ENCODE peak calls at places on chromosomes 1 and 21, in ten cellular contexts. T is left ventricle myocardium inferior, E is heart right ventricle, Y is heart left ventricle, D is pancreas, R is breast epithelium, J is mucosa of descending colon, N is lower lobe of right lung, S is esophagus muscularis mucosa, Z is tibial artery. Q is an unnamed sample. For H3K36me3 and H3K4me1, the result is how much of the 10 kb centered on the place peaks cover.

GRCh38 chr1:193176788-193177187 is 9.6 kb downstream of the B3GALT2 start:
- DNase-seq in T (no peak), E (no peak), Y (no peak), D (no peak), R (no peak), J (no peak), N (no peak), S (no peak), Z (no peak), Q (no peak)

GRCh38 chr1:225406976-225407725 is 20.7 kb downstream of the LBR start:
- DNase-seq in T (no peak), E (no peak), Y (no peak), D (no peak), R (no peak), J (no peak), N (no peak), S (no peak), Z (no peak), Q (no peak)

GRCh38 chr1:223031690-223032601 is 111.1 kb downstream of the TLR5 start:
- DNase-seq in T (peak), E (peak), Y (peak), D (no peak), R (no peak), J (no peak), N (no peak), S (no peak), Z (peak), Q (no peak)

GRCh38 chr1:112939810-112940209 is 16.2 kb downstream of the SLC16A1 start:
- DNase-seq in T (no peak), E (no peak), Y (no peak), D (no peak), R (no peak), J (no peak), N (no peak), S (no peak), Z (no peak), Q (no peak)

GRCh38 chr1:101002551-101002950 is 23.0 kb downstream of the DPH5 start:
- DNase-seq in T (no peak), E (no peak), Y (no peak), D (no peak), R (no peak), J (no peak), N (no peak), S (no peak), Z (no peak), Q (no peak)

GRCh38 chr1:1020000-1020404 is at the start of gene AGRN:
- DNase-seq in T (no peak), E (peak), Y (peak), D (no peak), R (no peak), J (peak), N (no peak), S (no peak), Z (no peak), Q (no peak)

GRCh38 chr1:32336963-32337675 is 1.1 kb upstream of the MARCKSL1 start:
- DNase-seq in T (peak), E (peak), Y (peak), D (no peak), R (no peak), J (peak), N (peak), S (no peak), Z (no peak), Q (peak)

GRCh38 chr1:115198938-115199337 is 109.6 kb upstream of the TSPAN2 start:
- DNase-seq in T (peak), E (no peak), Y (peak), D (peak), R (no peak), J (no peak), N (no peak), S (peak), Z (no peak), Q (no peak)

GRCh38 chr1:185960377-185961151 is 226.4 kb downstream of the HMCN1 start:
- DNase-seq in T (peak), E (peak), Y (peak), D (no peak), R (no peak), J (no peak), N (no peak), S (peak), Z (peak), Q (no peak)

GRCh38 chr21:34080693-34081092 is 7.3 kb downstream of the MRPS6 start:
- DNase-seq in T (no peak), E (no peak), Y (no peak), D (no peak), R (no peak), J (no peak), N (no peak), S (no peak), Z (no peak), Q (no peak)

GRCh38 chr1:201422026-201422425 is 496 bp upstream of the TNNI1 start:
- DNase-seq in T (no peak), E (no peak), Y (no peak), D (no peak), R (no peak), J (no peak), N (no peak), S (no peak), Z (no peak), Q (no peak)

GRCh38 chr21:39016740-39017315 is 166.4 kb downstream of the PSMG1 start:
- DNase-seq in T (no peak), E (no peak), Y (no peak), D (no peak), R (no peak), J (no peak), N (peak), S (no peak), Z (no peak), Q (no peak)

GRCh38 chr1:31295874-31296485 is 608 bp downstream of the SNRNP40 start:
- DNase-seq in T (no peak), E (no peak), Y (no peak), D (no peak), R (no peak), J (no peak), N (no peak), S (no peak), Z (no peak), Q (no peak)

GRCh38 chr1:86445919-86446318 is 21.9 kb downstream of the CLCA2 start:
- DNase-seq in T (no peak), E (no peak), Y (no peak), D (no peak), R (no peak), J (no peak), N (no peak), S (no peak), Z (no peak), Q (no peak)

GRCh38 chr1:234235373-234235772 is 137.9 kb upstream of the COA6 start:
- DNase-seq in T (no peak), E (no peak), Y (no peak), D (no peak), R (no peak), J (no peak), N (no peak), S (no peak), Z (no peak), Q (no peak)

GRCh38 chr1:26029054-26029863 is 7.7 kb downstream of the EXTL1 start:
- DNase-seq in T (no peak), E (no peak), Y (no peak), D (no peak), R (no peak), J (no peak), N (no peak), S (no peak), Z (no peak), Q (no peak)

GRCh38 chr1:50348449-50349241 is 74.6 kb downstream of the DMRTA2 start:
- DNase-seq in T (no peak), E (no peak), Y (peak), D (peak), R (no peak), J (no peak), N (no peak), S (no peak), Z (no peak), Q (no peak)

GRCh38 chr1:166258017-166258416 is 91.2 kb upstream of the FAM78B start:
- DNase-seq in T (no peak), E (no peak), Y (no peak), D (no peak), R (no peak), J (no peak), N (no peak), S (no peak), Z (no peak), Q (peak)

GRCh38 chr1:3623441-3624150 is 1.2 kb upstream of the TPRG1L start:
- DNase-seq in T (no peak), E (peak), Y (no peak), D (no peak), R (no peak), J (peak), N (no peak), S (no peak), Z (no peak), Q (peak)

GRCh38 chr1:212413902-212414327 is 771 bp downstream of the PACC1 start:
- DNase-seq in T (no peak), E (no peak), Y (no peak), D (no peak), R (no peak), J (no peak), N (no peak), S (no peak), Z (no peak), Q (no peak)

GRCh38 chr1:197149340-197149739 is 2.9 kb upstream of the ASPM start:
- DNase-seq in T (no peak), E (no peak), Y (no peak), D (no peak), R (no peak), J (no peak), N (no peak), S (no peak), Z (no peak), Q (no peak)

GRCh38 chr1:27727126-27727525 is 1.4 kb downstream of the FAM76A start:
- DNase-seq in T (no peak), E (no peak), Y (no peak), D (no peak), R (no peak), J (no peak), N (no peak), S (no peak), Z (no peak), Q (no peak)

GRCh38 chr1:116847688-116848531 is 61.8 kb upstream of the PTGFRN start:
- DNase-seq in T (peak), E (peak), Y (peak), D (no peak), R (no peak), J (no peak), N (no peak), S (no peak), Z (peak), Q (no peak)

GRCh38 chr21:38921511-38922215 is 115.9 kb downstream of the ETS2 start:
- DNase-seq in T (no peak), E (no peak), Y (no peak), D (no peak), R (no peak), J (no peak), N (no peak), S (no peak), Z (no peak), Q (peak)

GRCh38 chr1:41620365-41621169 is 136.1 kb upstream of the EDN2 start:
- DNase-seq in T (no peak), E (no peak), Y (no peak), D (no peak), R (no peak), J (no peak), N (no peak), S (peak), Z (peak), Q (no peak)

GRCh38 chr1:2855206-2856075 is 53.9 kb upstream of the TTC34 start:
- DNase-seq in T (no peak), E (no peak), Y (no peak), D (no peak), R (no peak), J (no peak), N (peak), S (no peak), Z (no peak), Q (peak)

GRCh38 chr1:2108213-2108876 is 58.1 kb downstream of the PRKCZ start:
- DNase-seq in T (no peak), E (peak), Y (no peak), D (no peak), R (no peak), J (peak), N (peak), S (no peak), Z (no peak), Q (peak)

GRCh38 chr21:36297938-36298572 is 21.9 kb upstream of the MORC3 start:
- DNase-seq in T (no peak), E (no peak), Y (peak), D (no peak), R (peak), J (peak), N (peak), S (no peak), Z (peak), Q (no peak)

GRCh38 chr1:27342778-27343638 is 1.2 kb downstream of the SYTL1 start:
- DNase-seq in T (no peak), E (no peak), Y (no peak), D (peak), R (peak), J (peak), N (peak), S (no peak), Z (no peak), Q (peak)

GRCh38 chr1:112457241-112457640 is 51.5 kb upstream of the WNT2B start:
- DNase-seq in T (no peak), E (no peak), Y (no peak), D (no peak), R (no peak), J (no peak), N (no peak), S (no peak), Z (no peak), Q (no peak)

GRCh38 chr1:6347641-6348487 is 45.7 kb downstream of the ACOT7 start:
- DNase-seq in T (peak), E (no peak), Y (no peak), D (no peak), R (no peak), J (peak), N (no peak), S (no peak), Z (no peak), Q (no peak)

GRCh38 chr1:33502726-33503125 is 30.3 kb downstream of the ZSCAN20 start:
- DNase-seq in T (no peak), E (no peak), Y (no peak), D (no peak), R (no peak), J (no peak), N (no peak), S (no peak), Z (no peak), Q (no peak)

GRCh38 chr1:37034301-37035013 is at the start of gene GRIK3:
- DNase-seq in T (no peak), E (no peak), Y (no peak), D (no peak), R (no peak), J (no peak), N (no peak), S (no peak), Z (no peak), Q (no peak)

GRCh38 chr1:84947536-84948410 is 49.1 kb downstream of the MCOLN2 start:
- DNase-seq in T (no peak), E (no peak), Y (no peak), D (no peak), R (no peak), J (no peak), N (no peak), S (no peak), Z (no peak), Q (no peak)

GRCh38 chr1:90995495-90995894 is 26.3 kb downstream of the ZNF644 start:
- DNase-seq in T (no peak), E (no peak), Y (no peak), D (no peak), R (no peak), J (no peak), N (no peak), S (no peak), Z (no peak), Q (no peak)

GRCh38 chr1:16967095-16967567 is 13.3 kb downstream of the MFAP2 start:
- DNase-seq in T (peak), E (peak), Y (peak), D (no peak), R (no peak), J (peak), N (no peak), S (no peak), Z (peak), Q (no peak)

GRCh38 chr1:211259596-211260126 is 495 bp downstream of the RCOR3 start:
- DNase-seq in T (peak), E (peak), Y (peak), D (peak), R (peak), J (peak), N (no peak), S (no peak), Z (peak), Q (peak)

GRCh38 chr1:41890841-41891311 is 27.8 kb downstream of the HIVEP3 start:
- DNase-seq in T (peak), E (peak), Y (peak), D (peak), R (peak), J (peak), N (no peak), S (no peak), Z (no peak), Q (no peak)

GRCh38 chr1:153431427-153431826 is 15.1 kb downstream of the S100A7A start:
- DNase-seq in T (no peak), E (no peak), Y (no peak), D (no peak), R (no peak), J (no peak), N (no peak), S (peak), Z (no peak), Q (no peak)

DNA sequence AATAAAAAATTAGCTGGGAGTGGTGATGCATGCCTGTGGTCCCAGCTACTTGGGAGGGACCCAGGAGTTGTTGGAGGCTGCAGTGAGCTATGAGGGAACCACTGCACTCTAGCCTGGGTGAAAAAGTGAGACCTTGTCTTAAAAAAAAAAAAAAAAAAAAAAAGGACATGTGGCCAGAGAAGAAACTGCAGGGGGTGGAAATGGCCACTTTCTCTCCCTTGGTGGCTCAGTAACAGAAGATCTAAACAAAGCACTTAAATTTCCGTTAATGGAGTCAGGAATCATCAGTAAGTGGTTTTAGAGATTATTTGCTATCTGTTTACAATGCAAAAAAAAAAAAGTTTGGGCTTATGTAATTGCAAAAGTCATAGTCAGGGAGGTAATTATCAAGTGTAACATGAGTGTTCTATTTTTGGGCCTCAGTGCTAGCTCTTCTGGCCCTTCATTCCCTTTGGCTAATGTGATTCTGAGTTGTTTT is 19.3 kb upstream of the OPRD1 start:
- DNase-seq in T (no peak), E (no peak), Y (no peak), D (no peak), R (no peak), J (no peak), N (no peak), S (no peak), Z (no peak), Q (no peak)
- TF ChIP-seq CTCF in T (peak), E (no peak), Y (no peak), D (peak), R (no peak), J (no peak), N (no peak), S (peak), Z (no peak), Q (no peak)

GRCh38 chr1:228317411-228317828 is 89.2 kb downstream of the TRIM11 start:
- DNase-seq in T (no peak), E (peak), Y (peak), D (no peak), R (no peak), J (no peak), N (peak), S (no peak), Z (no peak), Q (peak)
- H3K36me3 ChIP-seq in T (half or more), E (under half), Y (half or more), D (under half), R (under half), J (under half), N (under half), S (under half), Z (under half), Q (under half)

GRCh38 chr1:89671775-89672488 is 39.0 kb downstream of the LRRC8C start:
- DNase-seq in T (no peak), E (no peak), Y (no peak), D (no peak), R (no peak), J (no peak), N (no peak), S (no peak), Z (no peak), Q (no peak)

GRCh38 chr1:89672489-89673183 is 39.7 kb downstream of the LRRC8C start:
- DNase-seq in T (no peak), E (no peak), Y (no peak), D (no peak), R (no peak), J (no peak), N (no peak), S (no peak), Z (no peak), Q (no peak)

GRCh38 chr1:89669445-89669844 is 36.5 kb downstream of the LRRC8C start:
- DNase-seq in T (no peak), E (no peak), Y (no peak), D (no peak), R (no peak), J (no peak), N (no peak), S (no peak), Z (no peak), Q (no peak)

GRCh38 chr1:89670711-89671110 is 37.8 kb downstream of the LRRC8C start:
- DNase-seq in T (no peak), E (no peak), Y (no peak), D (no peak), R (no peak), J (no peak), N (no peak), S (no peak), Z (no peak), Q (no peak)

DNA sequence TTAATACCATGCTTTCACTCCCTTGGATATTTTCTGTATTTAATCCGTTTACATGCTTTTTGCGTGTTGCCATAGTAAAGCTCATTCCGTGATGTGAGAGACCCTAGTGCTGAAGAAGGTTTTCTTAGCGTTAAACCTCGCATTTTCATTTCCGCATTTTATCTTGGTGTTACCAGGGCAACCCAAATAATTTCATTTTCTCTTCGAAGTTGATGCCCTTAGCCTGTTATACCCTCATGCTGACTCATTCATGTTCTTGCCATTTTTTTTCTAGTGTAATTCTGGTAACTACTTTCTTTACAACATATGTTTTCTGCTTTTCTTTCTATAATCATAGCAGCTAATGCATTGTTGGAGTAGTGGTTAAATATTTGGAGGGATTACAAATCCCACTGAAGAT is 37.2 kb downstream of the LRRC8C start:
- DNase-seq in T (no peak), E (no peak), Y (no peak), D (no peak), R (no peak), J (no peak), N (no peak), S (no peak), Z (no peak), Q (no peak)
- H3K4me1 ChIP-seq in T (half or more), E (half or more), Y (under half), D (under half), R (under half), J (under half), N (under half), S (under half), Z (under half), Q (under half)

GRCh38 chr1:143698016-143698415 is 273.8 kb downstream of the FAM72C start:
- DNase-seq in T (no peak), E (peak), Y (no peak), D (peak), R (no peak), J (peak), N (peak), S (no peak), Z (no peak), Q (no peak)
- TF ChIP-seq CTCF in T (peak), E (no peak), Y (peak), D (peak), R (peak), J (peak), N (peak), S (peak), Z (peak), Q (peak)

GRCh38 chr1:226977288-226977972 is 37.3 kb downstream of the COQ8A start:
- DNase-seq in T (no peak), E (no peak), Y (no peak), D (no peak), R (no peak), J (no peak), N (no peak), S (no peak), Z (peak), Q (peak)
- H3K36me3 ChIP-seq in T (under half), E (under half), Y (under half), D (under half), R (under half), J (under half), N (under half), S (half or more), Z (under half), Q (under half)